ENCODE peak calls at places on chromosomes 3 and 15, in seven cellular contexts. O is T-cell, W is colonic mucosa, X is NCI-H1694, R is fibroblast of mammary gland, C is epithelial cell of prostate, K is breast epithelium. E is an unnamed sample.

GRCh38 chr3:176293277-176293676 is 904.0 kb downstream of the TBL1XR1 start:
- DNase-seq in R (no peak), O (no peak), K (no peak), C (no peak), X (no peak), W (no peak), E (no peak)

GRCh38 chr15:20353966-20354883 is 187.4 kb downstream of the GOLGA6L6 start:
- DNase-seq in C (no peak), K (no peak), R (no peak), W (no peak), X (no peak), O (no peak), E (no peak)

GRCh38 chr15:52020253-52021085 is 1.4 kb downstream of the MAPK6 start:
- DNase-seq in X (peak; percentile 45), W (no peak), O (no peak), K (no peak), R (peak; percentile 45), C (no peak), E (no peak)

GRCh38 chr15:88331291-88331690 is 74.8 kb upstream of the NTRK3 start:
- DNase-seq in K (no peak), C (no peak), R (peak; percentile 15), O (no peak), W (peak; percentile 19), X (peak; percentile 6), E (peak; percentile 27)

GRCh38 chr15:74955017-74955416 is 1.6 kb downstream of the RPP25 start:
- DNase-seq in O (no peak), X (no peak), R (no peak), W (no peak), K (no peak), C (no peak), E (no peak)

GRCh38 chr3:24387493-24387892 is 107.2 kb downstream of the THRB start:
- DNase-seq in K (no peak), W (no peak), O (no peak), R (peak; percentile 44), C (peak; percentile 41), X (no peak), E (no peak)

GRCh38 chr3:37743974-37744373 is 117.7 kb upstream of the CTDSPL start:
- DNase-seq in X (no peak), R (no peak), W (no peak), K (no peak), O (no peak), C (no peak), E (no peak)

GRCh38 chr3:192889694-192890093 is 28.0 kb downstream of the MB21D2 start:
- DNase-seq in K (no peak), X (no peak), O (no peak), C (no peak), R (no peak), W (no peak), E (no peak)

GRCh38 chr15:40323239-40323952 is at the start of gene INAFM2:
- DNase-seq in C (no peak), K (peak; percentile 72), R (peak; percentile 77), O (peak; percentile 93), X (peak; percentile 82), W (peak; percentile 87), E (peak; percentile 82)

GRCh38 chr3:9623148-9623547 is 26.2 kb upstream of the MTMR14 start:
- DNase-seq in R (peak; percentile 12), W (no peak), K (no peak), C (no peak), X (no peak), O (no peak), E (no peak)

GRCh38 chr3:32725721-32726120 is 40.7 kb downstream of the CNOT10 start:
- DNase-seq in W (no peak), O (no peak), R (peak; percentile 28), C (no peak), K (no peak), X (no peak), E (no peak)

GRCh38 chr3:131561511-131561910 is 58.7 kb upstream of the MRPL3 start:
- DNase-seq in K (no peak), R (peak; percentile 28), C (no peak), W (no peak), X (no peak), O (no peak), E (no peak)

GRCh38 chr15:101136381-101137268 is 115.2 kb downstream of the CHSY1 start:
- DNase-seq in O (no peak), K (no peak), X (no peak), C (no peak), R (no peak), W (no peak), E (no peak)

GRCh38 chr3:31766654-31767053 is 214.4 kb downstream of the OSBPL10 start:
- DNase-seq in X (no peak), K (no peak), W (no peak), C (no peak), R (no peak), O (no peak), E (no peak)

GRCh38 chr3:173538410-173538809 is 140.9 kb downstream of the NLGN1 start:
- DNase-seq in X (no peak), K (no peak), O (no peak), R (no peak), C (no peak), W (no peak), E (no peak)

GRCh38 chr3:42991369-42992315 is 12.5 kb downstream of the GASK1A start:
- DNase-seq in W (no peak), X (no peak), C (no peak), K (no peak), R (no peak), O (no peak), E (no peak)

GRCh38 chr3:126845910-126846309 is 137.0 kb upstream of the PLXNA1 start:
- DNase-seq in C (no peak), K (no peak), X (no peak), O (no peak), W (no peak), R (no peak), E (peak; percentile 23)

E was measured in NCI-H1930.